ENCODE peak calls at places on chromosomes 1 and 21, in eight cellular contexts. M is Peyer's patch, C is body of pancreas, L is uterus, N is stomach, Y is IMR-90, J is transverse colon, P is adrenal gland. I is an unnamed sample.

GRCh38 chr21:34344058-34344425 is 19.8 kb upstream of the KCNE2 start:
- DNase-seq in M (no peak), C (no peak), J (no peak), Y (no peak), P (no peak), N (no peak), L (no peak), I (no peak)

GRCh38 chr21:45818904-45819285 is 162.7 kb upstream of the COL6A1 start:
- DNase-seq in L (no peak), J (no peak), N (no peak), M (no peak), C (no peak), Y (peak; percentile 84), P (no peak), I (no peak)

GRCh38 chr1:235024045-235024439 is 104.6 kb downstream of the TOMM20 start:
- DNase-seq in L (no peak), C (no peak), P (no peak), M (peak; percentile 6), Y (no peak), J (no peak), N (no peak), I (no peak)

GRCh38 chr1:202807367-202807925 is 775 bp downstream of the KDM5B start:
- DNase-seq in M (peak; percentile 32), P (peak; percentile 29), Y (peak; percentile 34), J (peak; percentile 30), N (no peak), C (peak; percentile 20), L (peak; percentile 34), I (peak; percentile 90)

GRCh38 chr21:46509760-46510159 is 51.1 kb downstream of the DIP2A start:
- DNase-seq in N (peak; percentile 95), M (no peak), Y (peak; percentile 81), L (no peak), P (peak; percentile 53), C (peak; percentile 84), J (peak; percentile 49), I (no peak)

GRCh38 chr1:74733616-74734484 is 898 bp downstream of the TYW3 start:
- DNase-seq in L (no peak), P (peak; percentile 38), M (peak; percentile 26), N (no peak), Y (peak; percentile 77), C (peak; percentile 22), J (peak; percentile 15), I (no peak)

GRCh38 chr1:11880911-11881748 is 22.4 kb upstream of the NPPB start:
- DNase-seq in Y (no peak), M (no peak), P (no peak), L (no peak), C (no peak), J (no peak), N (no peak), I (no peak)

GRCh38 chr1:215777370-215777925 is 210.3 kb downstream of the KCTD3 start:
- DNase-seq in C (no peak), L (no peak), M (no peak), J (no peak), Y (peak; percentile 39), P (no peak), N (no peak), I (no peak)

GRCh38 chr1:38623529-38623928 is 236.0 kb downstream of the RRAGC start:
- DNase-seq in J (no peak), C (no peak), Y (no peak), M (no peak), L (no peak), P (no peak), N (no peak), I (peak; percentile 69)

GRCh38 chr1:11938722-11939526 is 4.4 kb downstream of the PLOD1 start:
- DNase-seq in M (no peak), L (peak; percentile 55), P (no peak), C (no peak), N (no peak), Y (no peak), J (no peak), I (no peak)

GRCh38 chr1:197786280-197786679 is 11.0 kb upstream of the DENND1B start:
- DNase-seq in L (no peak), P (no peak), Y (no peak), C (no peak), N (no peak), M (no peak), J (no peak), I (no peak)

GRCh38 chr1:17239420-17239819 is 9.5 kb upstream of the PADI3 start:
- DNase-seq in Y (peak; percentile 92), J (peak; percentile 54), N (no peak), C (peak; percentile 50), P (peak; percentile 77), M (no peak), L (no peak), I (no peak)

GRCh38 chr1:231679109-231679508 is 52.5 kb downstream of the DISC1 start:
- DNase-seq in P (no peak), L (no peak), M (no peak), J (no peak), Y (no peak), C (no peak), N (no peak), I (no peak)

GRCh38 chr1:221620437-221621384 is 121.2 kb downstream of the DUSP10 start:
- DNase-seq in L (no peak), Y (peak; percentile 23), P (peak; percentile 27), M (no peak), C (no peak), J (no peak), N (no peak), I (no peak)

GRCh38 chr1:44423706-44424546 is 18.9 kb downstream of the RNF220 start:
- DNase-seq in C (peak; percentile 85), P (peak; percentile 53), M (no peak), L (peak; percentile 57), Y (peak; percentile 35), N (peak; percentile 87), J (peak; percentile 60), I (no peak)

GRCh38 chr1:86739901-86740507 is 35.6 kb downstream of the SH3GLB1 start:
- DNase-seq in N (no peak), P (no peak), C (no peak), L (no peak), M (no peak), J (no peak), Y (peak; percentile 18), I (no peak)

GRCh38 chr1:18348354-18348753 is 132.4 kb upstream of the KLHDC7A start:
- DNase-seq in Y (no peak), J (no peak), M (no peak), P (no peak), C (no peak), N (no peak), L (no peak), I (no peak)

GRCh38 chr1:193960499-193960898 is 774.1 kb upstream of the B3GALT2 start:
- DNase-seq in N (no peak), C (no peak), J (no peak), P (no peak), L (no peak), Y (no peak), M (no peak), I (no peak)

GRCh38 chr1:206050655-206051235 is 2.2 kb upstream of the RHEX start:
- DNase-seq in C (no peak), P (peak; percentile 22), Y (peak; percentile 2), L (no peak), N (no peak), J (peak; percentile 71), M (peak; percentile 86), I (no peak)
- TF ChIP-seq POLR2A in C (no peak), P (no peak), Y (no peak), L (no peak), N (no peak), J (no peak), M (no peak), I (no peak)

DNA sequence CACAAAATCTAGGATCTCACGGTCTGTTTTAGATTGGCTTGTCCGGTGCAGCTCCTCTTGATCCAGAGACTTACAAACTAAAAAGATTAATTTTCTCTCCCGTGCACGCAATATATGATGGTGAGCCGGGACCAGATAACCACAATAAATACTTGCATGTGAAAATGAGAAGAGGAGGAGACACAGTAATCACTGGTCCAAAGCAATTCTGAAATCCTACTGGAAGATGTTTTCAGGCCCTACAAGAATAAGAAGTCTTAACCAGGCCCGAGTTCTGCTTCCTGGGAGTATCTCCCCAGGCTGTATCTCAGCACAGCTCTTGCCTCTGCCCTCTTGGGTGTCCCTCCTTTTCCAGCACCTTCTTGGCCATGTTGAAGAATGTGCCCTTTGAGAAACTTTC is 1.0 kb upstream of the WDR4 start:
- DNase-seq in C (no peak), Y (no peak), M (no peak), L (no peak), J (no peak), N (no peak), P (no peak), I (no peak)
- H3K4me3 ChIP-seq in C (no peak overlapping the region), Y (peak overlapping the region; percentile 67), M (no peak overlapping the region), L (no peak overlapping the region), J (peak overlapping the region; percentile 99), N (peak overlapping the region; percentile 96), P (no peak overlapping the region), I (no peak overlapping the region)

GRCh38 chr1:236065509-236066005 is 667 bp upstream of the NID1 start:
- DNase-seq in J (no peak), L (no peak), M (no peak), N (no peak), Y (no peak), C (no peak), P (no peak), I (no peak)
- TF ChIP-seq CTCF in J (no peak), L (no peak), M (no peak), N (no peak), Y (no peak), C (no peak), P (no peak), I (no peak)

GRCh38 chr1:65419681-65420589 is 533 bp upstream of the LEPR start:
- DNase-seq in P (peak; percentile 99), J (peak; percentile 99), M (peak; percentile 98), L (peak; percentile 99), C (peak; percentile 99), Y (peak; percentile 97), N (peak; percentile 99), I (peak; percentile 100)

GRCh38 chr1:65422241-65423203 is 2.1 kb downstream of the LEPR start:
- DNase-seq in M (no peak), L (no peak), Y (peak; percentile 44), J (no peak), N (no peak), P (peak; percentile 39), C (no peak), I (peak; percentile 32)

GRCh38 chr1:65421341-65422174 is 1.1 kb downstream of the LEPR start:
- DNase-seq in C (no peak), J (no peak), M (no peak), P (no peak), N (no peak), Y (peak; percentile 23), L (no peak), I (no peak)

GRCh38 chr1:65418522-65419185 is 1.8 kb upstream of the LEPR start:
- DNase-seq in N (no peak), L (no peak), J (no peak), P (no peak), C (no peak), Y (peak; percentile 28), M (no peak), I (no peak)

DNA sequence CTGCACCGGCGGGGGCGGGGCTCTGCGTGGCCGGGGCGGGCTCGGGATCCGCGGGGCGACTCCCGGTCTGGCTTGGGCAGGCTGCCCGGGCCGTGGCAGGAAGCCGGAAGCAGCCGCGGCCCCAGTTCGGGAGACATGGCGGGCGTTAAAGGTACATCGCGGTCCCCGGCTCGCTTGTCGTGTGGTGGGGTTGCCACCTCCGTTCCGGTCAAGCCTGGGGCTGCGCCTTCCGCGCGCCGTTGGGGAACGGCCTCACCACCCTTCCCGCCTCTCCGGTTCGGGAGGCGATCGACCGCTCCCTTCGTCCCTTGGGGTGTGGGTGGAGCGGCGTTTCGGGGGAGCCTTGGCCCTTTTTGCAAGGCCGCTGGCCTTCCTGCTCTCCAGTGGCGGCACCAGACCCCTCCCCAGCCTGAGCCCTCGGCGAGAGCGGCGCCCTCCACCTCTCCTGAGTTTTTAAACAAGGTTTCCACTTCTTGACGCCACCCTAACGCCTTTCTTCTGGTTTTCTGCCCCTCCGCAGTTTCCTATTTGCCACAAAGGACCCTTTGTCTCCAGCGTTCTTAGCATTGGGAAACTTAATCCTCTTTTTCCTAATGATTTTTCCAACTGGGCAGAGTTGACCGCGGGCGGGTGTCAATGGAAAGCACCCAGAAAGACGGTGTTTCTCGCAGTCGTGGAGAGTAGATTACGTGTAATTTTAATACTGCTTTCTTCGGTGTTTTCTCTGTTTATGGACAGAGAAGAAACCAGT is at the start of the genes LEPR and LEPROT:
- DNase-seq in P (no peak), L (no peak), N (no peak), Y (peak; percentile 38), M (no peak), C (no peak), J (no peak), I (no peak)
- TF ChIP-seq POLR2A in P (peak; percentile 95), L (peak; percentile 89), N (peak; percentile 19), Y (peak; percentile 69), M (peak; percentile 81), C (peak; percentile 91), J (peak; percentile 85), I (no peak)